ENCODE peak calls at places on chromosomes 1 and 21, in seven cellular contexts. One of them, this sample, is unnamed. For H3K36me3, the result is how much of the 10 kb centered on the place peaks cover.

GRCh38 chr1:192171123-192171522 is 12.9 kb downstream of the RGS18 start:
- DNase-seq in CD8-positive, alpha-beta memory T cell: no peak
- DNase-seq in esophagus squamous epithelium: no peak
- DNase-seq in OCI-LY7: no peak
- DNase-seq in kidney: no peak
- DNase-seq in CD4-positive, alpha-beta memory T cell: no peak
- DNase-seq in GM23248: no peak
- DNase-seq in this sample: no peak

GRCh38 chr1:86906419-86906818 is 7.5 kb downstream of the SELENOF start:
- DNase-seq in CD8-positive, alpha-beta memory T cell: no peak
- DNase-seq in esophagus squamous epithelium: no peak
- DNase-seq in OCI-LY7: no peak
- DNase-seq in kidney: no peak
- DNase-seq in CD4-positive, alpha-beta memory T cell: no peak
- DNase-seq in GM23248: no peak
- DNase-seq in this sample: no peak

GRCh38 chr1:21899972-21900371 is 37.1 kb downstream of the HSPG2 start:
- DNase-seq in CD8-positive, alpha-beta memory T cell: no peak
- DNase-seq in esophagus squamous epithelium: no peak
- DNase-seq in OCI-LY7: no peak
- DNase-seq in kidney: no peak
- DNase-seq in CD4-positive, alpha-beta memory T cell: no peak
- DNase-seq in GM23248: no peak
- DNase-seq in this sample: no peak

GRCh38 chr1:23743287-23744052 is at the start of gene ELOA:
- DNase-seq in CD8-positive, alpha-beta memory T cell: peak
- DNase-seq in esophagus squamous epithelium: no peak
- DNase-seq in OCI-LY7: peak
- DNase-seq in kidney: peak
- DNase-seq in CD4-positive, alpha-beta memory T cell: peak
- DNase-seq in GM23248: peak
- DNase-seq in this sample: peak

GRCh38 chr1:158121604-158122254 is 59.0 kb upstream of the CD1D start:
- DNase-seq in CD8-positive, alpha-beta memory T cell: no peak
- DNase-seq in esophagus squamous epithelium: no peak
- DNase-seq in OCI-LY7: peak
- DNase-seq in kidney: no peak
- DNase-seq in CD4-positive, alpha-beta memory T cell: peak
- DNase-seq in GM23248: peak
- DNase-seq in this sample: no peak

GRCh38 chr21:16388291-16388690 is 658.5 kb downstream of the USP25 start:
- DNase-seq in CD8-positive, alpha-beta memory T cell: no peak
- DNase-seq in esophagus squamous epithelium: no peak
- DNase-seq in OCI-LY7: no peak
- DNase-seq in kidney: no peak
- DNase-seq in CD4-positive, alpha-beta memory T cell: no peak
- DNase-seq in GM23248: no peak
- DNase-seq in this sample: no peak

GRCh38 chr1:169676001-169676400 is 35.4 kb downstream of the SELL start:
- DNase-seq in CD8-positive, alpha-beta memory T cell: no peak
- DNase-seq in esophagus squamous epithelium: no peak
- DNase-seq in OCI-LY7: no peak
- DNase-seq in kidney: no peak
- DNase-seq in CD4-positive, alpha-beta memory T cell: no peak
- DNase-seq in GM23248: peak
- DNase-seq in this sample: peak

GRCh38 chr1:160675641-160676410 is 29.0 kb upstream of the SLAMF1 start:
- DNase-seq in CD8-positive, alpha-beta memory T cell: peak
- DNase-seq in esophagus squamous epithelium: no peak
- DNase-seq in OCI-LY7: peak
- DNase-seq in kidney: peak
- DNase-seq in CD4-positive, alpha-beta memory T cell: peak
- DNase-seq in GM23248: peak
- DNase-seq in this sample: peak

GRCh38 chr1:9289090-9289534 is 3.6 kb upstream of the SPSB1 start:
- DNase-seq in CD8-positive, alpha-beta memory T cell: peak
- DNase-seq in esophagus squamous epithelium: no peak
- DNase-seq in OCI-LY7: peak
- DNase-seq in kidney: peak
- DNase-seq in CD4-positive, alpha-beta memory T cell: peak
- DNase-seq in GM23248: peak
- DNase-seq in this sample: peak

GRCh38 chr21:17491716-17492414 is 21.0 kb upstream of the CXADR start:
- DNase-seq in CD8-positive, alpha-beta memory T cell: no peak
- DNase-seq in esophagus squamous epithelium: no peak
- DNase-seq in OCI-LY7: no peak
- DNase-seq in kidney: no peak
- DNase-seq in CD4-positive, alpha-beta memory T cell: no peak
- DNase-seq in GM23248: peak
- DNase-seq in this sample: no peak

GRCh38 chr1:109906160-109906838 is 4.3 kb upstream of the CSF1 start:
- DNase-seq in CD8-positive, alpha-beta memory T cell: peak
- DNase-seq in esophagus squamous epithelium: no peak
- DNase-seq in OCI-LY7: peak
- DNase-seq in kidney: no peak
- DNase-seq in CD4-positive, alpha-beta memory T cell: peak
- DNase-seq in GM23248: no peak
- DNase-seq in this sample: no peak

GRCh38 chr1:151972533-151973270 is 21.0 kb downstream of the S100A10 start:
- DNase-seq in CD8-positive, alpha-beta memory T cell: no peak
- DNase-seq in esophagus squamous epithelium: no peak
- DNase-seq in OCI-LY7: no peak
- DNase-seq in kidney: no peak
- DNase-seq in CD4-positive, alpha-beta memory T cell: no peak
- DNase-seq in GM23248: peak
- DNase-seq in this sample: no peak

GRCh38 chr1:15020943-15021745 is 132.4 kb upstream of the TMEM51 start:
- DNase-seq in CD8-positive, alpha-beta memory T cell: no peak
- DNase-seq in esophagus squamous epithelium: no peak
- DNase-seq in OCI-LY7: no peak
- DNase-seq in kidney: no peak
- DNase-seq in CD4-positive, alpha-beta memory T cell: no peak
- DNase-seq in GM23248: no peak
- DNase-seq in this sample: no peak

GRCh38 chr1:218413179-218413578 is 68.0 kb downstream of the TGFB2 start:
- DNase-seq in CD8-positive, alpha-beta memory T cell: no peak
- DNase-seq in esophagus squamous epithelium: no peak
- DNase-seq in OCI-LY7: no peak
- DNase-seq in kidney: no peak
- DNase-seq in CD4-positive, alpha-beta memory T cell: no peak
- DNase-seq in GM23248: no peak
- DNase-seq in this sample: no peak

GRCh38 chr1:225847610-225848009 is 34.6 kb downstream of the TMEM63A start:
- DNase-seq in CD8-positive, alpha-beta memory T cell: no peak
- DNase-seq in esophagus squamous epithelium: no peak
- DNase-seq in OCI-LY7: no peak
- DNase-seq in kidney: no peak
- DNase-seq in CD4-positive, alpha-beta memory T cell: no peak
- DNase-seq in GM23248: no peak
- DNase-seq in this sample: no peak

GRCh38 chr1:202362212-202362611 is 13.7 kb downstream of the PPP1R12B start:
- DNase-seq in CD8-positive, alpha-beta memory T cell: no peak
- DNase-seq in esophagus squamous epithelium: no peak
- DNase-seq in OCI-LY7: no peak
- DNase-seq in kidney: no peak
- DNase-seq in CD4-positive, alpha-beta memory T cell: no peak
- DNase-seq in GM23248: no peak
- DNase-seq in this sample: no peak

DNA sequence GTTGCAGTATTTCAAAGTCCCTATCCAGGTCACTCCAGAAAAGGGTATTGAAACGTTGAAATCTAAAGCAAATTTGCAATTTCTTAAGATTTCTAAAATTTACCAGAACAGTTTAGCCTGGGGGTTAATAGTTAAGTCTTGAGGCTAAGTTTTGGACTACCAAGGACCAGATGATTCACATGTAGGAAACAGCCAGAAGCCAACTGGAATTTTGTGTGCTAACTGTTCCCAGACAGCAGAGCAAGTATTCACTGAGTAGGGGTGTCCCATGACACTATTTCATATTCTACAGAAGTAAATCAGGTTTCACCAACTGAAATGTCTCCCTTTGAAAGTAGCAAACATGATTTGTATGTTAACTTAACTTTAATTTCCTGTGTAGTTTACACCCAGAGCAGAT is 11.5 kb upstream of the C1orf105 start:
- DNase-seq in CD8-positive, alpha-beta memory T cell: no peak
- DNase-seq in esophagus squamous epithelium: no peak
- DNase-seq in OCI-LY7: no peak
- DNase-seq in kidney: no peak
- DNase-seq in CD4-positive, alpha-beta memory T cell: no peak
- DNase-seq in GM23248: peak
- DNase-seq in this sample: no peak
- H3K36me3 ChIP-seq in CD8-positive, alpha-beta memory T cell: under half
- H3K36me3 ChIP-seq in esophagus squamous epithelium: under half
- H3K36me3 ChIP-seq in OCI-LY7: under half
- H3K36me3 ChIP-seq in kidney: under half
- H3K36me3 ChIP-seq in CD4-positive, alpha-beta memory T cell: under half
- H3K36me3 ChIP-seq in GM23248: under half
- H3K36me3 ChIP-seq in this sample: under half

DNA sequence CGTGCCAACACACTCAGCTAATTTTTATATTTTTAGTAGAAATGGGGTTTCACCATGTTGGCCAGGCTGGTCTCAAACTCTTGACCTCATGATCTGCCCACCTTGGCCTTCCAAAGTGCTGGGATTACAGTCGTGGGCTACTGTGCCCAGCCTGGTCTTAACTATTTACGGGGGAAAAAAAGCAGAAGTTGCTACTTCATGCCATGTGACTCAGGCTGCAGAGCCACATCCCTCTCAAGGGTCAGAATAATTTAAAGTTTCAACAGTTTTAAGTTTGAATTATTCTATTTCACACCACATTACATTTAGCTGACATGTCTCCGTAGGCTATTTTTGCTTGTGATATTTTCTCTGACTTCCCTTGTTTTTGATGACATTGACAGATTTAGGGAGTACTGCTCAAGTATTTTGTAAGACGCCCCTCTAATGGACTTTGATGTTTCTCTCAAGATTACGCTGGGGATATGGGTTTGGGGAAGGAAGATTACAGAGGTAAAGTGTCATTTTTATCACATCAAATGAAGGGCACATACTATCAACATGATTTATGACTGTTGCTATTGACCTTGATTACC is 14.6 kb upstream of the AGBL4 start:
- DNase-seq in CD8-positive, alpha-beta memory T cell: no peak
- DNase-seq in esophagus squamous epithelium: no peak
- DNase-seq in OCI-LY7: no peak
- DNase-seq in kidney: no peak
- DNase-seq in CD4-positive, alpha-beta memory T cell: no peak
- DNase-seq in GM23248: no peak
- DNase-seq in this sample: no peak
- H3K36me3 ChIP-seq in CD8-positive, alpha-beta memory T cell: under half
- H3K36me3 ChIP-seq in esophagus squamous epithelium: under half
- H3K36me3 ChIP-seq in OCI-LY7: under half
- H3K36me3 ChIP-seq in kidney: under half
- H3K36me3 ChIP-seq in CD4-positive, alpha-beta memory T cell: under half
- H3K36me3 ChIP-seq in GM23248: under half
- H3K36me3 ChIP-seq in this sample: under half

DNA sequence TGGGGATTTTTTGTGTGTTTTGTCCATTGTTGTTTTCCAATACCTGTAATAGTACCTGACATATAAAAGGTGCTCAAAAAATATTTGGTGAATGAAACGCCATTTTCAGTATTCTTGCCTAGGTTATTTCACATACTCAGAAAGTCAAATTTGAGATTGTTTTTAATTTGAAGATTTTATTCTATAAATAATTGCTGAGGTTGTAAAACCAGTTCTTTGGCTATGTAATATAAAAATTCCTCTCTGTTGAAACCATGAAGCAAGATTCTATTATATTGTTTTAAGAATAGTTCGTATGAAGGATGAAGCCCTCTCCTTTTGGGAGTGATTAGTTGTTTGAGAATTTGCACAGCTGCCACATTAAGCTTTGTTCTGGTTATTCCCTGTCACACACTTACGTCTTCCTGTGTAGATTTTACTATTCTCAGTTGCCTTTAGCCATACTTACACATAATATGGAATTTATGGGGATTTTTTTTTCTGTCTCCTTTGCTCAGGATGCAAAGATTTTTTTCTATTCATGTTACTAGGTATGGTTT is 60.2 kb upstream of the MPC2 start:
- DNase-seq in CD8-positive, alpha-beta memory T cell: no peak
- DNase-seq in esophagus squamous epithelium: no peak
- DNase-seq in OCI-LY7: no peak
- DNase-seq in kidney: no peak
- DNase-seq in CD4-positive, alpha-beta memory T cell: no peak
- DNase-seq in GM23248: no peak
- DNase-seq in this sample: no peak
- H3K36me3 ChIP-seq in CD8-positive, alpha-beta memory T cell: under half
- H3K36me3 ChIP-seq in esophagus squamous epithelium: under half
- H3K36me3 ChIP-seq in OCI-LY7: under half
- H3K36me3 ChIP-seq in kidney: under half
- H3K36me3 ChIP-seq in CD4-positive, alpha-beta memory T cell: under half
- H3K36me3 ChIP-seq in GM23248: under half
- H3K36me3 ChIP-seq in this sample: under half

GRCh38 chr1:184740344-184740743 is 14.3 kb downstream of the EDEM3 start:
- DNase-seq in CD8-positive, alpha-beta memory T cell: no peak
- DNase-seq in esophagus squamous epithelium: no peak
- DNase-seq in OCI-LY7: no peak
- DNase-seq in kidney: no peak
- DNase-seq in CD4-positive, alpha-beta memory T cell: no peak
- DNase-seq in GM23248: no peak
- DNase-seq in this sample: no peak
- H3K36me3 ChIP-seq in CD8-positive, alpha-beta memory T cell: under half
- H3K36me3 ChIP-seq in esophagus squamous epithelium: under half
- H3K36me3 ChIP-seq in OCI-LY7: under half
- H3K36me3 ChIP-seq in kidney: under half
- H3K36me3 ChIP-seq in CD4-positive, alpha-beta memory T cell: under half
- H3K36me3 ChIP-seq in GM23248: under half
- H3K36me3 ChIP-seq in this sample: under half

This sample was measured in H1.